ENCODE peak calls at places on chromosomes 5 and 9, in seven cellular contexts. One of them, this sample, is unnamed.

GRCh38 chr5:17154211-17154996 is 63.0 kb upstream of the BASP1 start:
- DNase-seq in GM18507: no peak
- DNase-seq in IMR-90: peak
- DNase-seq in GM10248: no peak
- DNase-seq in AML-193: no peak
- DNase-seq in RPMI7951: peak
- DNase-seq in stimulated activated CD4-positive, alpha-beta T cell treated with anti-CD3 and anti-CD28 coated beads, Interleukin-1b, Interleukin-23, amount 100 ng/mL, for 1 hour: no peak
- DNase-seq in this sample: peak

GRCh38 chr5:123438244-123438643 is 15.0 kb upstream of the CEP120 start:
- DNase-seq in GM18507: no peak
- DNase-seq in IMR-90: no peak
- DNase-seq in GM10248: no peak
- DNase-seq in AML-193: no peak
- DNase-seq in RPMI7951: no peak
- DNase-seq in stimulated activated CD4-positive, alpha-beta T cell treated with anti-CD3 and anti-CD28 coated beads, Interleukin-1b, Interleukin-23, amount 100 ng/mL, for 1 hour: no peak
- DNase-seq in this sample: no peak

GRCh38 chr9:34289159-34289558 is 39.9 kb downstream of the KIF24 start:
- DNase-seq in GM18507: no peak
- DNase-seq in IMR-90: peak
- DNase-seq in GM10248: no peak
- DNase-seq in AML-193: no peak
- DNase-seq in RPMI7951: no peak
- DNase-seq in stimulated activated CD4-positive, alpha-beta T cell treated with anti-CD3 and anti-CD28 coated beads, Interleukin-1b, Interleukin-23, amount 100 ng/mL, for 1 hour: no peak
- DNase-seq in this sample: no peak

GRCh38 chr5:40406426-40407211 is 273.1 kb upstream of the PTGER4 start:
- DNase-seq in GM18507: no peak
- DNase-seq in IMR-90: no peak
- DNase-seq in GM10248: no peak
- DNase-seq in AML-193: peak
- DNase-seq in RPMI7951: peak
- DNase-seq in stimulated activated CD4-positive, alpha-beta T cell treated with anti-CD3 and anti-CD28 coated beads, Interleukin-1b, Interleukin-23, amount 100 ng/mL, for 1 hour: no peak
- DNase-seq in this sample: no peak

GRCh38 chr5:139816566-139816965 is 21.0 kb downstream of the PSD2 start:
- DNase-seq in GM18507: no peak
- DNase-seq in IMR-90: no peak
- DNase-seq in GM10248: no peak
- DNase-seq in AML-193: no peak
- DNase-seq in RPMI7951: no peak
- DNase-seq in stimulated activated CD4-positive, alpha-beta T cell treated with anti-CD3 and anti-CD28 coated beads, Interleukin-1b, Interleukin-23, amount 100 ng/mL, for 1 hour: no peak
- DNase-seq in this sample: no peak

GRCh38 chr9:78314953-78315870 is 18.3 kb downstream of the PSAT1 start:
- DNase-seq in GM18507: no peak
- DNase-seq in IMR-90: peak
- DNase-seq in GM10248: no peak
- DNase-seq in AML-193: no peak
- DNase-seq in RPMI7951: peak
- DNase-seq in stimulated activated CD4-positive, alpha-beta T cell treated with anti-CD3 and anti-CD28 coated beads, Interleukin-1b, Interleukin-23, amount 100 ng/mL, for 1 hour: no peak
- DNase-seq in this sample: peak

GRCh38 chr9:121331992-121332685 is 37.9 kb downstream of the STOM start:
- DNase-seq in GM18507: no peak
- DNase-seq in IMR-90: peak
- DNase-seq in GM10248: no peak
- DNase-seq in AML-193: no peak
- DNase-seq in RPMI7951: no peak
- DNase-seq in stimulated activated CD4-positive, alpha-beta T cell treated with anti-CD3 and anti-CD28 coated beads, Interleukin-1b, Interleukin-23, amount 100 ng/mL, for 1 hour: no peak
- DNase-seq in this sample: peak

GRCh38 chr9:117809751-117810150 is 105.5 kb downstream of the TLR4 start:
- DNase-seq in GM18507: no peak
- DNase-seq in IMR-90: no peak
- DNase-seq in GM10248: no peak
- DNase-seq in AML-193: no peak
- DNase-seq in RPMI7951: no peak
- DNase-seq in stimulated activated CD4-positive, alpha-beta T cell treated with anti-CD3 and anti-CD28 coated beads, Interleukin-1b, Interleukin-23, amount 100 ng/mL, for 1 hour: no peak
- DNase-seq in this sample: no peak

GRCh38 chr5:149170292-149170691 is 29.0 kb downstream of the ABLIM3 start:
- DNase-seq in GM18507: no peak
- DNase-seq in IMR-90: peak
- DNase-seq in GM10248: no peak
- DNase-seq in AML-193: no peak
- DNase-seq in RPMI7951: peak
- DNase-seq in stimulated activated CD4-positive, alpha-beta T cell treated with anti-CD3 and anti-CD28 coated beads, Interleukin-1b, Interleukin-23, amount 100 ng/mL, for 1 hour: no peak
- DNase-seq in this sample: peak